ENCODE peak calls at places on chromosomes 3 and 15, in four cellular contexts. P, K, U and V are unnamed samples.

GRCh38 chr15:94234300-94234699 is 2.9 kb downstream of the MCTP2 start:
- DNase-seq in U (no peak), K (no peak), P (no peak), V (no peak)

GRCh38 chr3:149384167-149384566 is 6.7 kb upstream of the TM4SF1 start:
- DNase-seq in P (no peak), K (no peak), U (no peak), V (no peak)

GRCh38 chr15:93091465-93091864 is 2.5 kb upstream of the RGMA start:
- DNase-seq in K (no peak), P (no peak), U (no peak), V (no peak)

GRCh38 chr3:116852801-116853200 is 143.2 kb downstream of the TUSC7 start:
- DNase-seq in U (no peak), P (no peak), K (no peak), V (no peak)

GRCh38 chr15:94312946-94313345 is 81.6 kb downstream of the MCTP2 start:
- DNase-seq in P (no peak), U (no peak), K (no peak), V (no peak)

GRCh38 chr15:58232273-58233065 is 94.3 kb downstream of the AQP9 start:
- DNase-seq in K (no peak), P (no peak), U (no peak), V (no peak)

GRCh38 chr3:158489181-158489580 is 81.8 kb upstream of the MLF1 start:
- DNase-seq in K (no peak), P (no peak), U (no peak), V (no peak)

GRCh38 chr3:12831582-12831866 is 9.8 kb downstream of the RPL32 start:
- DNase-seq in P (no peak), U (no peak), K (no peak), V (no peak)

GRCh38 chr15:84987949-84988624 is 6.4 kb downstream of the PDE8A start:
- DNase-seq in K (no peak), U (no peak), P (no peak), V (no peak)

GRCh38 chr3:195077611-195078540 is 193.1 kb downstream of the XXYLT1 start:
- DNase-seq in P (no peak), K (no peak), U (no peak), V (no peak)

GRCh38 chr3:126226376-126226775 is 46.0 kb upstream of the ALDH1L1 start:
- DNase-seq in K (no peak), U (no peak), P (no peak), V (no peak)

GRCh38 chr3:146928421-146929059 is 323.4 kb upstream of the PLSCR5 start:
- DNase-seq in P (no peak), U (no peak), K (peak; percentile 31), V (no peak)

GRCh38 chr15:38065721-38066120 is 131.3 kb downstream of the TMCO5A start:
- DNase-seq in P (no peak), K (no peak), U (no peak), V (no peak)

GRCh38 chr15:93086791-93087190 is 2.2 kb downstream of the RGMA start:
- DNase-seq in K (no peak), P (no peak), U (no peak), V (no peak)

GRCh38 chr3:57967590-57967989 is 40.6 kb upstream of the FLNB start:
- DNase-seq in U (no peak), K (no peak), P (no peak), V (no peak)

GRCh38 chr15:45184562-45185041 is 3.2 kb downstream of the SHF start:
- DNase-seq in U (no peak), P (no peak), K (no peak), V (no peak)

GRCh38 chr15:39191871-39192281 is 389.0 kb upstream of the THBS1 start:
- DNase-seq in P (no peak), K (no peak), U (peak; percentile 66), V (no peak)

GRCh38 chr15:40046721-40047412 is 7.9 kb upstream of the SRP14 start:
- DNase-seq in U (peak; percentile 86), P (peak; percentile 46), K (no peak), V (no peak)

GRCh38 chr3:4835616-4836043 is 143.6 kb upstream of the BHLHE40 start:
- DNase-seq in P (no peak), K (no peak), U (no peak), V (no peak)

GRCh38 chr3:68088216-68088615 is 433.8 kb upstream of the SUCLG2 start:
- DNase-seq in K (no peak), P (no peak), U (no peak), V (no peak)

GRCh38 chr3:71621802-71622537 is 38.4 kb upstream of the FOXP1 start:
- DNase-seq in P (no peak), K (no peak), U (no peak), V (no peak)

GRCh38 chr3:184428561-184429175 is 48.8 kb downstream of the CHRD start:
- DNase-seq in K (no peak), P (no peak), U (peak; percentile 49), V (no peak)

GRCh38 chr3:78565712-78566111 is 1202.1 kb downstream of the ROBO1 start:
- DNase-seq in U (no peak), P (no peak), K (no peak), V (no peak)

GRCh38 chr15:31200735-31201151 is 99.2 kb upstream of the TRPM1 start:
- DNase-seq in U (peak; percentile 12), P (peak; percentile 88), K (peak; percentile 86), V (peak; percentile 62)

GRCh38 chr3:89227634-89228033 is 120.2 kb downstream of the EPHA3 start:
- DNase-seq in U (peak; percentile 27), K (no peak), P (no peak), V (no peak)

GRCh38 chr3:172512363-172512762 is 10.9 kb downstream of the TNFSF10 start:
- DNase-seq in P (peak; percentile 67), U (no peak), K (no peak), V (peak; percentile 30)

GRCh38 chr15:56783156-56783856 is 50.0 kb upstream of the ZNF280D start:
- DNase-seq in K (no peak), P (no peak), U (no peak), V (no peak)

GRCh38 chr3:96852849-96853248 is 38.5 kb downstream of the EPHA6 start:
- DNase-seq in K (no peak), P (no peak), U (no peak), V (no peak)

GRCh38 chr15:67244966-67245478 is 9.4 kb downstream of the AAGAB start:
- DNase-seq in P (no peak), U (peak; percentile 62), K (no peak), V (no peak)

GRCh38 chr3:66106788-66107187 is 68.1 kb upstream of the MAGI1 start:
- DNase-seq in U (peak; percentile 16), P (no peak), K (no peak), V (no peak)

GRCh38 chr3:126015075-126015474 is 46.1 kb downstream of the ROPN1B start:
- DNase-seq in P (peak; percentile 49), K (peak; percentile 22), U (no peak), V (no peak)

GRCh38 chr3:4398120-4398740 is 68.8 kb downstream of the SUMF1 start:
- DNase-seq in P (no peak), K (no peak), U (peak; percentile 3), V (no peak)

GRCh38 chr3:22691407-22691806 is 511.7 kb upstream of the UBE2E2 start:
- DNase-seq in P (no peak), K (peak; percentile 42), U (no peak), V (no peak)

GRCh38 chr15:20355256-20355868 is 186.2 kb downstream of the GOLGA6L6 start:
- DNase-seq in K (peak; percentile 28), P (peak; percentile 50), U (no peak), V (no peak)

GRCh38 chr15:20357139-20358065 is 184.2 kb downstream of the GOLGA6L6 start:
- DNase-seq in U (no peak), P (peak; percentile 48), K (peak; percentile 32), V (no peak)

GRCh38 chr15:20358781-20359414 is 182.7 kb downstream of the GOLGA6L6 start:
- DNase-seq in U (no peak), K (no peak), P (no peak), V (no peak)

GRCh38 chr15:20358066-20358780 is 183.4 kb downstream of the GOLGA6L6 start:
- DNase-seq in P (no peak), U (no peak), K (peak; percentile 26), V (no peak)

GRCh38 chr15:20356444-20357138 is 185.0 kb downstream of the GOLGA6L6 start:
- DNase-seq in P (peak; percentile 79), K (peak; percentile 60), U (peak; percentile 50), V (peak; percentile 55)
- H3K9me3 ChIP-seq in P (no peaks in the 10 kb centered on the region), K (peaks cover 89% of the 10 kb centered on the region), U (no peaks in the 10 kb centered on the region), V (no peaks in the 10 kb centered on the region)

GRCh38 chr3:118057086-118057485 is 977.6 kb downstream of the IGSF11 start:
- DNase-seq in K (no peak), U (peak; percentile 1), P (no peak), V (no peak)

GRCh38 chr3:118055381-118055780 is 979.3 kb downstream of the IGSF11 start:
- DNase-seq in K (no peak), P (no peak), U (no peak), V (no peak)

GRCh38 chr3:118059096-118059495 is 975.5 kb downstream of the IGSF11 start:
- DNase-seq in K (no peak), U (no peak), P (no peak), V (no peak)
- H3K9me3 ChIP-seq in K (no peaks in the 10 kb centered on the region), U (no peaks in the 10 kb centered on the region), P (no peaks in the 10 kb centered on the region), V (no peaks in the 10 kb centered on the region)

GRCh38 chr3:138539352-138539751 is 54.7 kb downstream of the CEP70 start:
- DNase-seq in K (no peak), U (no peak), P (no peak), V (no peak)

GRCh38 chr3:138549578-138549977 is 44.5 kb downstream of the CEP70 start:
- DNase-seq in P (no peak), U (no peak), K (no peak), V (no peak)

GRCh38 chr3:138542977-138543376 is 51.1 kb downstream of the CEP70 start:
- DNase-seq in U (no peak), P (no peak), K (no peak), V (no peak)

GRCh38 chr3:138547342-138547975 is 46.6 kb downstream of the CEP70 start:
- DNase-seq in P (no peak), K (no peak), U (no peak), V (no peak)

GRCh38 chr3:138544546-138544945 is 49.5 kb downstream of the CEP70 start:
- DNase-seq in K (no peak), U (no peak), P (no peak), V (no peak)
- H3K9me3 ChIP-seq in K (peaks cover 17% of the 10 kb centered on the region), U (peaks cover 8% of the 10 kb centered on the region), P (peaks cover 12% of the 10 kb centered on the region), V (peaks cover 5% of the 10 kb centered on the region)

GRCh38 chr15:25220834-25221233 is 218.0 kb downstream of the UBE3A start:
- DNase-seq in K (no peak), P (no peak), U (no peak), V (no peak)

GRCh38 chr15:25226360-25226759 is 212.5 kb downstream of the UBE3A start:
- DNase-seq in P (no peak), K (no peak), U (no peak), V (no peak)

GRCh38 chr15:25228261-25228660 is 210.6 kb downstream of the UBE3A start:
- DNase-seq in P (no peak), K (no peak), U (no peak), V (no peak)

GRCh38 chr15:25224396-25224795 is 214.4 kb downstream of the UBE3A start:
- DNase-seq in U (no peak), P (no peak), K (no peak), V (no peak)
- H3K9me3 ChIP-seq in U (no peaks in the 10 kb centered on the region), P (no peaks in the 10 kb centered on the region), K (peaks cover 73% of the 10 kb centered on the region), V (peaks cover 3% of the 10 kb centered on the region)